ENCODE peak calls at places on chromosomes 13 and 19, in ten cellular contexts. One of them, this sample, is unnamed.

GRCh38 chr19:54995561-54995960 is 29.4 kb downstream of the NLRP2 start:
- DNase-seq in iris pigment epithelial cell: no peak
- DNase-seq in body of pancreas: no peak
- DNase-seq in T-helper 17 cell: no peak
- DNase-seq in AG10803: no peak
- DNase-seq in activated CD4-positive, alpha-beta T cell treated with anti-CD3 and anti-CD28 coated beads, Interleukin-2, amount 50 U/mL, for 24 hours: no peak
- DNase-seq in progenitor cell of endocrine pancreas: no peak
- DNase-seq in NCI-H146: no peak
- DNase-seq in nucleus accumbens: no peak
- DNase-seq in GM23338: no peak
- DNase-seq in this sample: no peak

GRCh38 chr19:15235796-15236195 is 3.5 kb upstream of the EPHX3 start:
- DNase-seq in iris pigment epithelial cell: no peak
- DNase-seq in body of pancreas: no peak
- DNase-seq in T-helper 17 cell: no peak
- DNase-seq in AG10803: no peak
- DNase-seq in activated CD4-positive, alpha-beta T cell treated with anti-CD3 and anti-CD28 coated beads, Interleukin-2, amount 50 U/mL, for 24 hours: no peak
- DNase-seq in progenitor cell of endocrine pancreas: no peak
- DNase-seq in NCI-H146: no peak
- DNase-seq in nucleus accumbens: no peak
- DNase-seq in GM23338: no peak
- DNase-seq in this sample: no peak

GRCh38 chr19:18051887-18052286 is 34.8 kb downstream of the IL12RB1 start:
- DNase-seq in iris pigment epithelial cell: no peak
- DNase-seq in body of pancreas: peak
- DNase-seq in T-helper 17 cell: no peak
- DNase-seq in AG10803: no peak
- DNase-seq in activated CD4-positive, alpha-beta T cell treated with anti-CD3 and anti-CD28 coated beads, Interleukin-2, amount 50 U/mL, for 24 hours: no peak
- DNase-seq in progenitor cell of endocrine pancreas: no peak
- DNase-seq in NCI-H146: no peak
- DNase-seq in nucleus accumbens: no peak
- DNase-seq in GM23338: no peak
- DNase-seq in this sample: no peak

GRCh38 chr19:46613525-46613924 is 11.4 kb downstream of the PTGIR start:
- DNase-seq in iris pigment epithelial cell: no peak
- DNase-seq in body of pancreas: no peak
- DNase-seq in T-helper 17 cell: no peak
- DNase-seq in AG10803: no peak
- DNase-seq in activated CD4-positive, alpha-beta T cell treated with anti-CD3 and anti-CD28 coated beads, Interleukin-2, amount 50 U/mL, for 24 hours: no peak
- DNase-seq in progenitor cell of endocrine pancreas: no peak
- DNase-seq in NCI-H146: peak
- DNase-seq in nucleus accumbens: no peak
- DNase-seq in GM23338: no peak
- DNase-seq in this sample: no peak

GRCh38 chr13:59358014-59358413 is 805.7 kb downstream of the DIAPH3 start:
- DNase-seq in iris pigment epithelial cell: no peak
- DNase-seq in body of pancreas: peak
- DNase-seq in T-helper 17 cell: no peak
- DNase-seq in AG10803: no peak
- DNase-seq in activated CD4-positive, alpha-beta T cell treated with anti-CD3 and anti-CD28 coated beads, Interleukin-2, amount 50 U/mL, for 24 hours: no peak
- DNase-seq in progenitor cell of endocrine pancreas: no peak
- DNase-seq in NCI-H146: no peak
- DNase-seq in nucleus accumbens: no peak
- DNase-seq in GM23338: no peak
- DNase-seq in this sample: no peak

GRCh38 chr19:48558018-48558684 is 6.2 kb downstream of the SULT2B1 start:
- DNase-seq in iris pigment epithelial cell: peak
- DNase-seq in body of pancreas: no peak
- DNase-seq in T-helper 17 cell: no peak
- DNase-seq in AG10803: peak
- DNase-seq in activated CD4-positive, alpha-beta T cell treated with anti-CD3 and anti-CD28 coated beads, Interleukin-2, amount 50 U/mL, for 24 hours: no peak
- DNase-seq in progenitor cell of endocrine pancreas: no peak
- DNase-seq in NCI-H146: no peak
- DNase-seq in nucleus accumbens: no peak
- DNase-seq in GM23338: peak
- DNase-seq in this sample: no peak

GRCh38 chr19:29976151-29976943 is 34.3 kb downstream of the URI1 start:
- DNase-seq in iris pigment epithelial cell: no peak
- DNase-seq in body of pancreas: no peak
- DNase-seq in T-helper 17 cell: no peak
- DNase-seq in AG10803: no peak
- DNase-seq in activated CD4-positive, alpha-beta T cell treated with anti-CD3 and anti-CD28 coated beads, Interleukin-2, amount 50 U/mL, for 24 hours: no peak
- DNase-seq in progenitor cell of endocrine pancreas: no peak
- DNase-seq in NCI-H146: no peak
- DNase-seq in nucleus accumbens: no peak
- DNase-seq in GM23338: no peak
- DNase-seq in this sample: no peak

GRCh38 chr13:22235285-22235949 is 564.5 kb downstream of the FGF9 start:
- DNase-seq in iris pigment epithelial cell: no peak
- DNase-seq in body of pancreas: no peak
- DNase-seq in T-helper 17 cell: no peak
- DNase-seq in AG10803: no peak
- DNase-seq in activated CD4-positive, alpha-beta T cell treated with anti-CD3 and anti-CD28 coated beads, Interleukin-2, amount 50 U/mL, for 24 hours: no peak
- DNase-seq in progenitor cell of endocrine pancreas: no peak
- DNase-seq in NCI-H146: no peak
- DNase-seq in nucleus accumbens: no peak
- DNase-seq in GM23338: peak
- DNase-seq in this sample: peak

GRCh38 chr19:40610396-40611064 is 9.4 kb downstream of the LTBP4 start:
- DNase-seq in iris pigment epithelial cell: no peak
- DNase-seq in body of pancreas: peak
- DNase-seq in T-helper 17 cell: peak
- DNase-seq in AG10803: no peak
- DNase-seq in activated CD4-positive, alpha-beta T cell treated with anti-CD3 and anti-CD28 coated beads, Interleukin-2, amount 50 U/mL, for 24 hours: no peak
- DNase-seq in progenitor cell of endocrine pancreas: no peak
- DNase-seq in NCI-H146: no peak
- DNase-seq in nucleus accumbens: no peak
- DNase-seq in GM23338: peak
- DNase-seq in this sample: no peak

GRCh38 chr13:67353891-67354459 is 123.8 kb upstream of the PCDH9 start:
- DNase-seq in iris pigment epithelial cell: peak
- DNase-seq in body of pancreas: no peak
- DNase-seq in T-helper 17 cell: no peak
- DNase-seq in AG10803: peak
- DNase-seq in activated CD4-positive, alpha-beta T cell treated with anti-CD3 and anti-CD28 coated beads, Interleukin-2, amount 50 U/mL, for 24 hours: no peak
- DNase-seq in progenitor cell of endocrine pancreas: no peak
- DNase-seq in NCI-H146: no peak
- DNase-seq in nucleus accumbens: no peak
- DNase-seq in GM23338: no peak
- DNase-seq in this sample: no peak

GRCh38 chr19:17860331-17860992 is 752 bp downstream of the RPL18A start:
- DNase-seq in iris pigment epithelial cell: peak
- DNase-seq in body of pancreas: no peak
- DNase-seq in T-helper 17 cell: no peak
- DNase-seq in AG10803: no peak
- DNase-seq in activated CD4-positive, alpha-beta T cell treated with anti-CD3 and anti-CD28 coated beads, Interleukin-2, amount 50 U/mL, for 24 hours: no peak
- DNase-seq in progenitor cell of endocrine pancreas: no peak
- DNase-seq in NCI-H146: peak
- DNase-seq in nucleus accumbens: no peak
- DNase-seq in GM23338: no peak
- DNase-seq in this sample: no peak

GRCh38 chr19:13098291-13099072 is 4.2 kb downstream of the LYL1 start:
- DNase-seq in iris pigment epithelial cell: peak
- DNase-seq in body of pancreas: no peak
- DNase-seq in T-helper 17 cell: no peak
- DNase-seq in AG10803: peak
- DNase-seq in activated CD4-positive, alpha-beta T cell treated with anti-CD3 and anti-CD28 coated beads, Interleukin-2, amount 50 U/mL, for 24 hours: no peak
- DNase-seq in progenitor cell of endocrine pancreas: no peak
- DNase-seq in NCI-H146: no peak
- DNase-seq in nucleus accumbens: no peak
- DNase-seq in GM23338: peak
- DNase-seq in this sample: no peak